ENCODE peak calls at places on chromosomes 2 and 18, in ten cellular contexts. W is CD4-positive, alpha-beta T cell; C is colonic mucosa; Y is astrocyte of the spinal cord; K is AG10803; E is kidney; Q is Calu3; O is breast epithelium; B is lower leg skin; V is thoracic aorta. M is an unnamed sample.

GRCh38 chr2:217955881-217956493 is 46.8 kb downstream of the TNS1 start:
- DNase-seq in K (no peak), W (no peak), V (no peak), C (no peak), Q (no peak), B (no peak), Y (no peak), O (no peak), E (no peak), M (no peak)

GRCh38 chr2:141766225-141766624 is 364.6 kb downstream of the LRP1B start:
- DNase-seq in O (no peak), E (no peak), V (no peak), Q (no peak), B (no peak), W (no peak), K (no peak), Y (peak; percentile 0), C (no peak), M (no peak)

GRCh38 chr2:109471656-109472055 is 142.1 kb downstream of the SEPTIN10 start:
- DNase-seq in K (no peak), V (no peak), B (no peak), Q (no peak), W (no peak), C (no peak), Y (no peak), O (no peak), E (no peak), M (no peak)

GRCh38 chr18:61774846-61775245 is 118.0 kb downstream of the RNF152 start:
- DNase-seq in Q (no peak), W (no peak), B (no peak), O (no peak), E (no peak), C (no peak), V (no peak), K (no peak), Y (no peak), M (no peak)

GRCh38 chr18:78733762-78734613 is 245.6 kb upstream of the SALL3 start:
- DNase-seq in V (no peak), Y (no peak), K (no peak), C (no peak), E (no peak), B (peak; percentile 70), O (peak; percentile 30), W (no peak), Q (no peak), M (no peak)

GRCh38 chr2:3571284-3571683 is 3.8 kb upstream of the RPS7 start:
- DNase-seq in Q (no peak), C (no peak), K (no peak), B (no peak), O (no peak), W (no peak), Y (peak; percentile 73), V (no peak), E (no peak), M (no peak)

GRCh38 chr2:15355386-15355785 is 205.7 kb downstream of the NBAS start:
- DNase-seq in W (no peak), V (no peak), Q (no peak), K (no peak), Y (no peak), E (no peak), C (no peak), O (no peak), B (no peak), M (no peak)

GRCh38 chr2:108382196-108382595 is 4.4 kb downstream of the SULT1C4 start:
- DNase-seq in O (no peak), V (no peak), Q (peak; percentile 43), C (no peak), E (no peak), Y (no peak), W (no peak), K (no peak), B (no peak), M (no peak)

GRCh38 chr18:22691988-22692710 is 241.0 kb upstream of the RBBP8 start:
- DNase-seq in Y (peak; percentile 87), W (no peak), Q (no peak), C (no peak), O (no peak), E (no peak), V (no peak), B (no peak), K (peak; percentile 97), M (no peak)

GRCh38 chr2:68302281-68302680 is 17.5 kb downstream of the CNRIP1 start:
- DNase-seq in V (no peak), O (no peak), Q (no peak), E (no peak), B (no peak), Y (no peak), W (no peak), C (no peak), K (peak; percentile 26), M (no peak)

GRCh38 chr18:59902180-59902992 is 2.6 kb downstream of the PMAIP1 start:
- DNase-seq in O (no peak), Y (peak; percentile 92), K (peak; percentile 46), W (no peak), Q (no peak), C (no peak), E (no peak), V (no peak), B (no peak), M (peak; percentile 78)

GRCh38 chr2:221629478-221629877 is 57.4 kb upstream of the EPHA4 start:
- DNase-seq in K (peak; percentile 83), W (no peak), Q (peak; percentile 7), O (no peak), B (no peak), E (no peak), C (no peak), V (no peak), Y (peak; percentile 80), M (peak; percentile 62)

GRCh38 chr2:160650196-160651108 is 156.8 kb upstream of the RBMS1 start:
- DNase-seq in K (no peak), O (no peak), Q (no peak), E (no peak), B (no peak), C (no peak), Y (no peak), W (no peak), V (no peak), M (peak; percentile 72)

GRCh38 chr2:100064165-100064564 is 78.2 kb downstream of the AFF3 start:
- DNase-seq in K (no peak), W (no peak), Q (no peak), V (no peak), B (no peak), E (no peak), Y (no peak), C (no peak), O (no peak), M (no peak)

GRCh38 chr18:54043484-54044256 is 180.8 kb downstream of the MBD2 start:
- DNase-seq in K (no peak), V (no peak), C (no peak), Y (no peak), O (no peak), B (no peak), Q (no peak), W (no peak), E (no peak), M (no peak)
- TF ChIP-seq CTCF in K (peak; percentile 19), V (no peak), C (no peak), Y (peak; percentile 39), O (no peak), B (no peak), Q (no peak), W (no peak), E (no peak), M (no peak)

GRCh38 chr18:4455113-4455811 is at the start of gene DLGAP1:
- DNase-seq in O (peak; percentile 60), W (no peak), V (no peak), B (no peak), C (peak; percentile 49), Q (peak; percentile 66), E (peak; percentile 84), Y (peak; percentile 64), K (no peak), M (peak; percentile 10)
- TF ChIP-seq CTCF in O (no peak), W (no peak), V (no peak), B (no peak), C (no peak), Q (no peak), E (no peak), Y (no peak), K (no peak), M (no peak)

GRCh38 chr2:61671561-61672315 is 133.6 kb upstream of the XPO1 start:
- DNase-seq in C (no peak), V (no peak), B (no peak), O (no peak), K (peak; percentile 12), E (no peak), Q (no peak), W (no peak), Y (no peak), M (no peak)

GRCh38 chr2:61675204-61675603 is 137.0 kb upstream of the XPO1 start:
- DNase-seq in Y (no peak), V (no peak), O (no peak), W (no peak), E (no peak), Q (no peak), K (no peak), B (no peak), C (no peak), M (no peak)

DNA sequence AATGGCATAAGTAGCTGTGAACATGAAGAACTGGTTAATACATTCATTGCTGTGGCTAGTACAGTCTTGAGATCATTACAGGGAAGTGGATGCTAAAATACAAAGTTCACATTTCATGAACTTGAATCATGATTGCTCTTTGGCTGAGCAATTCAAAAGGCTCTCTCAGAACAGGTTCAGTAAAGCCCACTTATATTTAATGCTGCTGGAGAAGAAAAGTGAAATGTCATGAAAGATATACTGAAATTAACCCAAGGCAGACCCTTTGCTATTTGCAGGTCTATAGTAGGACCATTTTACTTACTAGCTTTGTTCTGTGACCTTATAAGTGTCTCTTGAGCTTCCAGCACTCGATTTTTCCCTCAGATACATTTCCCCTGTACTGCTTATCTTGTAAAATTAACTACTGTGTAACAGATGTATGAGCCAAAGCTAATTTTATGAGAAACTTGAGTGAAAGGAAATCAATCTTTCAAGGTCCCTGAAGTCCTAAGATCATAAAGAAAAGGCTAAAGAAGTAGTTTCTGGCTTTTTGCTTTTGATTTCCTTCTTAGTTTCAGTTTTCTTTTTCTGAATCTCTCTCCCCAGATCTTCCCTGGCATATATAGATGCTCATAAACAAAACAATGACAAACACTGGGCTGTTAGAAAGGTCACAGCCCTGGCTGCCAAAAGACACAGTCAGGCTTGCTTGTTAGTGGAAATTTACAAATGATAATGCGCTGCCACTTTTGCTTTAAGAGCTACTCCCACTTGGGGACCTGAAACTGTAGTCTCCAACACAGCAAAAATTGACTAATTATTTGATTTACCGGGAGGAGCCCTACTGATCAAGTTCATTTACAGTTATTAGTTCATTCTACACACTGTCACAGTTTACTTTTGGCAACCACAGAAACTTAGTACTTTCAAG is 132.7 kb upstream of the XPO1 start:
- DNase-seq in V (no peak), C (peak; percentile 44), E (no peak), W (no peak), O (no peak), Q (no peak), K (peak; percentile 40), B (peak; percentile 86), Y (peak; percentile 45), M (peak; percentile 93)
- TF ChIP-seq CTCF in V (no peak), C (no peak), E (no peak), W (no peak), O (no peak), Q (no peak), K (no peak), B (no peak), Y (no peak), M (no peak)

DNA sequence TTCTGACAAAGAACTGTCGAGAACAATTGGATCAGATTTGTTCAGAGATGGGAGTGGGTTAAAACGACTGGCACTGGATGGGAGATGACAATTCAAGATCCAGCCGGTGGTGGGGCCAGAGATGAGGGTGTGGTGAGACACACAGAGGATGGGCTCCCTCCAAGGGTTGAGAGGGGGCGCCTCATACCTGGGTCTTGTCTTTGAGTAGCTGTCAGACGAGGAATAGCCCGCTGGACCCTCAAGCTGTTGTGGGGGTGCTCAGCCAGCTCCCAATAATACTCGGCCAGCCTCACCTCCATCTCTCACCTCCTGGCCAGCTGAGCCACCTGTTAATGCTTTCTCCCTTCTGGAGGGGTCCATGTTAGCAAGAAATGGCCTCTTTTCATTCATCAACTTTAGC is 14.0 kb downstream of the INPP5D start:
- DNase-seq in C (no peak), W (no peak), B (peak; percentile 59), K (no peak), Y (no peak), V (no peak), Q (no peak), O (peak; percentile 34), E (peak; percentile 32), M (no peak)
- TF ChIP-seq CTCF in C (no peak), W (no peak), B (no peak), K (no peak), Y (no peak), V (no peak), Q (no peak), O (no peak), E (no peak), M (no peak)

M was measured in PC-9.